ENCODE peak calls at places on chromosomes 6 and 20, in seven cellular contexts. One of them, this sample, is unnamed.

GRCh38 chr20:57493091-57493615 is 31.8 kb downstream of the CTCFL start:
- DNase-seq in heart left ventricle: no peak
- DNase-seq in neural progenitor cell: peak
- DNase-seq in mesendoderm: no peak
- DNase-seq in fibroblast of mammary gland: no peak
- DNase-seq in kidney epithelial cell: no peak
- DNase-seq in H7: no peak
- DNase-seq in this sample: no peak

GRCh38 chr20:39825524-39825923 is 863.4 kb downstream of the DHX35 start:
- DNase-seq in fibroblast of mammary gland: no peak
- DNase-seq in mesendoderm: no peak
- DNase-seq in kidney epithelial cell: no peak
- DNase-seq in neural progenitor cell: no peak
- DNase-seq in heart left ventricle: no peak
- DNase-seq in H7: no peak
- DNase-seq in this sample: no peak

GRCh38 chr6:27281105-27281539 is 31.0 kb downstream of the POM121L2 start:
- DNase-seq in mesendoderm: peak
- DNase-seq in neural progenitor cell: no peak
- DNase-seq in kidney epithelial cell: no peak
- DNase-seq in fibroblast of mammary gland: no peak
- DNase-seq in H7: no peak
- DNase-seq in heart left ventricle: no peak
- DNase-seq in this sample: no peak

GRCh38 chr6:7615611-7616383 is 25.8 kb downstream of the SNRNP48 start:
- DNase-seq in fibroblast of mammary gland: peak
- DNase-seq in mesendoderm: peak
- DNase-seq in heart left ventricle: no peak
- DNase-seq in neural progenitor cell: peak
- DNase-seq in H7: peak
- DNase-seq in kidney epithelial cell: peak
- DNase-seq in this sample: no peak

GRCh38 chr20:51732454-51732791 is 35.8 kb downstream of the ATP9A start:
- DNase-seq in kidney epithelial cell: no peak
- DNase-seq in heart left ventricle: no peak
- DNase-seq in neural progenitor cell: no peak
- DNase-seq in H7: no peak
- DNase-seq in mesendoderm: no peak
- DNase-seq in fibroblast of mammary gland: peak
- DNase-seq in this sample: no peak

GRCh38 chr6:15501806-15502450 is 160.9 kb downstream of the DTNBP1 start:
- DNase-seq in heart left ventricle: peak
- DNase-seq in kidney epithelial cell: peak
- DNase-seq in neural progenitor cell: no peak
- DNase-seq in H7: peak
- DNase-seq in fibroblast of mammary gland: peak
- DNase-seq in mesendoderm: no peak
- DNase-seq in this sample: peak

GRCh38 chr6:139926711-139927110 is 552.3 kb upstream of the CITED2 start:
- DNase-seq in kidney epithelial cell: no peak
- DNase-seq in H7: no peak
- DNase-seq in neural progenitor cell: no peak
- DNase-seq in fibroblast of mammary gland: peak
- DNase-seq in mesendoderm: no peak
- DNase-seq in heart left ventricle: no peak
- DNase-seq in this sample: no peak

GRCh38 chr6:137399949-137400443 is 94.2 kb downstream of the OLIG3 start:
- DNase-seq in H7: no peak
- DNase-seq in heart left ventricle: no peak
- DNase-seq in neural progenitor cell: no peak
- DNase-seq in kidney epithelial cell: no peak
- DNase-seq in mesendoderm: no peak
- DNase-seq in fibroblast of mammary gland: no peak
- DNase-seq in this sample: no peak

GRCh38 chr6:16770701-16771569 is 9.7 kb upstream of the ATXN1 start:
- DNase-seq in kidney epithelial cell: no peak
- DNase-seq in H7: peak
- DNase-seq in fibroblast of mammary gland: peak
- DNase-seq in mesendoderm: peak
- DNase-seq in neural progenitor cell: peak
- DNase-seq in heart left ventricle: peak
- DNase-seq in this sample: no peak

GRCh38 chr6:16767765-16768514 is 6.7 kb upstream of the ATXN1 start:
- DNase-seq in heart left ventricle: no peak
- DNase-seq in fibroblast of mammary gland: peak
- DNase-seq in neural progenitor cell: no peak
- DNase-seq in mesendoderm: no peak
- DNase-seq in H7: no peak
- DNase-seq in kidney epithelial cell: no peak
- DNase-seq in this sample: no peak

GRCh38 chr6:16769131-16769985 is 8.1 kb upstream of the ATXN1 start:
- DNase-seq in heart left ventricle: peak
- DNase-seq in mesendoderm: peak
- DNase-seq in fibroblast of mammary gland: peak
- DNase-seq in H7: no peak
- DNase-seq in neural progenitor cell: no peak
- DNase-seq in kidney epithelial cell: no peak
- DNase-seq in this sample: peak

GRCh38 chr6:16766836-16767745 is 5.8 kb upstream of the ATXN1 start:
- DNase-seq in mesendoderm: no peak
- DNase-seq in fibroblast of mammary gland: peak
- DNase-seq in heart left ventricle: no peak
- DNase-seq in H7: no peak
- DNase-seq in kidney epithelial cell: no peak
- DNase-seq in neural progenitor cell: no peak
- DNase-seq in this sample: no peak

GRCh38 chr6:16769986-16770376 is 8.7 kb upstream of the ATXN1 start:
- DNase-seq in kidney epithelial cell: no peak
- DNase-seq in H7: no peak
- DNase-seq in fibroblast of mammary gland: peak
- DNase-seq in neural progenitor cell: no peak
- DNase-seq in mesendoderm: no peak
- DNase-seq in heart left ventricle: no peak
- DNase-seq in this sample: no peak
- H3K4me3 ChIP-seq in kidney epithelial cell: no peak
- H3K4me3 ChIP-seq in H7: no peak
- H3K4me3 ChIP-seq in fibroblast of mammary gland: no peak
- H3K4me3 ChIP-seq in neural progenitor cell: no peak
- H3K4me3 ChIP-seq in mesendoderm: no peak
- H3K4me3 ChIP-seq in heart left ventricle: no peak
- H3K4me3 ChIP-seq in this sample: no peak

DNA sequence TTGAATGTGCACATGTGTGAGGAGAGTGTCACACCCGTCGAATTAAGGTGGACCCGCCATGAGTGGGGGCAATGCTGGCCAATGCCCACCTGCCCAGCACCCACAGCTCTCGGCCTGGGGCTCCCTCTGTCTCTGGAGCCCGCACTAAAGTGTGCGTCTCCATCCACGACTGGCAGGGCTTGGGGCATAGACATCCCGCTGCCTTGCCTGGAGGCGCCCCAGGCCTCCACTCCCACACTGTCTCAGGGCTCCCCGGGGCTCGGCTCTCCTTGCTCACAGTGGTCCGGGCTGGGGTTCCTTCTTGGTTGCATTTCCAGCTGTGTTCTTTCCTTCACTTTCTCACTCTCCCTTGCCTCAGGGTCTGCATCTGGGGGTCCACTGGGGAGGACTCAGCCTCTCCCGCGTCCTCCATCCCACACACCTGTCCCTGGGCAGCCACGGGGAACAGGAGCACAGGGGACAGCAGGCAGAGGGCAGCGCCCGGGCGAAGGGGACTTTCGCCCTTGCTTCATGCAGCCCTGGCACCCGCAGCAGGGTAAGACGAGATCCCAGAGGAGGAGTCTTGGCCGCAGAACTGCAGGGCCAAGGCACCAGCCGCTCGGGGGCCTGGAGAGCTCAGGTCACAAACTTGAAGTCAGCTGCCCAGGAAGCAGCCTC is 20.1 kb upstream of the MRGBP start:
- DNase-seq in heart left ventricle: no peak
- DNase-seq in H7: no peak
- DNase-seq in kidney epithelial cell: no peak
- DNase-seq in mesendoderm: no peak
- DNase-seq in fibroblast of mammary gland: no peak
- DNase-seq in neural progenitor cell: no peak
- DNase-seq in this sample: no peak
- H3K4me3 ChIP-seq in heart left ventricle: no peak
- H3K4me3 ChIP-seq in H7: no peak
- H3K4me3 ChIP-seq in kidney epithelial cell: peak
- H3K4me3 ChIP-seq in mesendoderm: no peak
- H3K4me3 ChIP-seq in fibroblast of mammary gland: no peak
- H3K4me3 ChIP-seq in neural progenitor cell: no peak
- H3K4me3 ChIP-seq in this sample: no peak

GRCh38 chr20:33657704-33658095 is 4.4 kb upstream of the C20orf144 start:
- DNase-seq in neural progenitor cell: no peak
- DNase-seq in heart left ventricle: no peak
- DNase-seq in H7: no peak
- DNase-seq in kidney epithelial cell: no peak
- DNase-seq in fibroblast of mammary gland: no peak
- DNase-seq in mesendoderm: no peak
- DNase-seq in this sample: no peak
- H3K4me3 ChIP-seq in neural progenitor cell: no peak
- H3K4me3 ChIP-seq in heart left ventricle: no peak
- H3K4me3 ChIP-seq in H7: no peak
- H3K4me3 ChIP-seq in kidney epithelial cell: no peak
- H3K4me3 ChIP-seq in fibroblast of mammary gland: no peak
- H3K4me3 ChIP-seq in mesendoderm: no peak
- H3K4me3 ChIP-seq in this sample: no peak

GRCh38 chr6:157641837-157642236 is 181.2 kb upstream of the SNX9 start:
- DNase-seq in heart left ventricle: no peak
- DNase-seq in neural progenitor cell: no peak
- DNase-seq in fibroblast of mammary gland: no peak
- DNase-seq in kidney epithelial cell: no peak
- DNase-seq in mesendoderm: no peak
- DNase-seq in H7: no peak
- DNase-seq in this sample: no peak
- H3K4me3 ChIP-seq in heart left ventricle: no peak
- H3K4me3 ChIP-seq in neural progenitor cell: no peak
- H3K4me3 ChIP-seq in fibroblast of mammary gland: no peak
- H3K4me3 ChIP-seq in kidney epithelial cell: no peak
- H3K4me3 ChIP-seq in mesendoderm: no peak
- H3K4me3 ChIP-seq in H7: no peak
- H3K4me3 ChIP-seq in this sample: no peak

DNA sequence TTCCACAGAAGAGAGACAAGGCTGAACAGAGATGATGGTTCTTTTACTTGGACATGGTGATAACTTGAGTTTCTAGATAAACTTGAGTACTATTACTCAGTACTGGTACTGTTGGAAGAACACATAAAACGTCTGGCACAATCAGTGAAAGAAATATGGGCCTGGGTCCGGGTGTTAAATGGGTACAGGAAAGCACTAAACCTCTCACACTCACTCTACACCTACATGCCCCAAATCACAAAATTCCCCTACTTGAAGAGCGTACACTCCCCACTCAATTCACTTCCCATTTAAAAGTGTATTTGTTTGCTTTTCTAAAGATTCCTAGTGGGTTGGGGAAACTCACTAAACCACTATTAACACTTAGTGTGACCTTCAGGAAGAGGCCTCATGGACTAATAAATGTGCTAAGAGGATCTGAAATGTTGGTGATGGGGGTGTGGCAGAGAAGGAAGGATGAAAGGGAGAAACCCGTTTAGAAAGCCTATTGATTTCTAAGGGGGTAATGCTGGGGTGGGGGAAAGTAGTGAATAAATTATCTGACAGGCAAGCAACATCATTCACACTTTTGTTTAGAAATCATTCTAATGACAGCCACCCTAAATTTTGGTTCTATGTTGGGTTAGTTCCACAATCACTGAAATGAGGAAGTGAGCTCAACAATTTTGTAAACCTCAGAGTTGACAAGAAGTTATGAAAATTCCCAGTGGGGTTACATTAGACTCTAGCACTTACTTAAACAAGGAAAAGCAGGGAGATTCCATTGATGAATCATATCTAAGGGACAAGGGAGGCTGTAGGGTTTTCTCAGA is 222.6 kb upstream of the MARCKS start:
- DNase-seq in neural progenitor cell: no peak
- DNase-seq in mesendoderm: no peak
- DNase-seq in heart left ventricle: no peak
- DNase-seq in fibroblast of mammary gland: peak
- DNase-seq in H7: no peak
- DNase-seq in kidney epithelial cell: no peak
- DNase-seq in this sample: no peak
- H3K4me3 ChIP-seq in neural progenitor cell: no peak
- H3K4me3 ChIP-seq in mesendoderm: no peak
- H3K4me3 ChIP-seq in heart left ventricle: no peak
- H3K4me3 ChIP-seq in fibroblast of mammary gland: no peak
- H3K4me3 ChIP-seq in H7: no peak
- H3K4me3 ChIP-seq in kidney epithelial cell: no peak
- H3K4me3 ChIP-seq in this sample: no peak

DNA sequence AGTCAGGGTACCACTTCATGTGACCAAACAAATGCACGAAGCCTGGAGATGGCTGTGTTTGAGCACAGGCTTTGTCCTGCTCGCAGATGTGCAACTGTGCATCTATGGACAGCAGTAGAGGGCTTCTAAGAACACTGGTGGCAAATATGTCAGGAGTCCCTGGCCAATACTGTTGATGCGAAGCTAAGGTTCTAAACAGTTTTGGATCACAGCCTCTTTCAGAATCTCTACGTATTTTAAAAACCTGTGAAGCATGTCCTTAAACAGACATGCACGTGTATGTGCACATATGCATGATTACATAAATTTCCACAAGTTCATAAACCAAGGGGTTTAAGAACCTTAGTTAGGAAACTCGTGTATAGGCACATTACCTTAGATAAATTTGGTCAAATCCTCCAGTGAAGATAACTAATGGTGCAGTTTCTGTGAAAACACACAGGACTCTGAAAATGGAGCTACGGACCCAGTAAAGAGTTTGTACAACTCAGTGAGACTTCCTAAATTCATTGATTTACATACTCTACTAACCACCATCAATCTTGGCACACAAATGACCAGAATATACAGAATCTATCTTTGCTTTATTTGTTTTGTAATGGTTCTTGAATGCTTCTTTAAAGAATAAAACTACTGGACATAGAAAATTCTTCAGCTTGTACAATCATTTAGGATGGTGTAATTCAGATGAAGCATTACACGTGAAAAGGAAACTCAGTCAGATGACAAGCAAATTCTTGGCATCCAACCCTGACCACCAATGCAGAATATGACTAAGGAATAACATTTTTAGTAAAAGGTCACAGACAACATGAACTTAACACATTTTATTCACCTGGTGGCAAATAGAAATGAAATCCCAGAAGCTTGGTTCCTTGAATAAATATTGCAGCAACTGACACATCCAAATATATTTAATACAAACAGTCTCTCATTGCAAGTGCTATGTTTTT is 27.4 kb downstream of the KCNQ5 start:
- DNase-seq in neural progenitor cell: no peak
- DNase-seq in fibroblast of mammary gland: peak
- DNase-seq in mesendoderm: no peak
- DNase-seq in heart left ventricle: no peak
- DNase-seq in kidney epithelial cell: peak
- DNase-seq in H7: no peak
- DNase-seq in this sample: peak
- H3K4me3 ChIP-seq in neural progenitor cell: no peak
- H3K4me3 ChIP-seq in fibroblast of mammary gland: no peak
- H3K4me3 ChIP-seq in mesendoderm: no peak
- H3K4me3 ChIP-seq in heart left ventricle: no peak
- H3K4me3 ChIP-seq in kidney epithelial cell: no peak
- H3K4me3 ChIP-seq in H7: no peak
- H3K4me3 ChIP-seq in this sample: no peak